ENCODE peak calls at places on chromosomes 4 and X, in five cellular contexts. One of them, this sample, is unnamed.
A peak's percentile ranks its signal among the peaks of the same experiment; 100 is the strongest.

GRCh38 chrX:17377795-17378194 is 2.8 kb downstream of the NHS start:
- DNase-seq in HCT116: no peak
- DNase-seq in GM12878: no peak
- DNase-seq in HepG2: no peak
- DNase-seq in K562: no peak
- DNase-seq in this sample: no peak

GRCh38 chr4:110619401-110620247 is 3.3 kb downstream of the PITX2 start:
- DNase-seq in HCT116: no peak
- DNase-seq in GM12878: no peak
- DNase-seq in HepG2: no peak
- DNase-seq in K562: no peak
- DNase-seq in this sample: no peak

GRCh38 chr4:149897784-149898183 is 82.1 kb upstream of the IQCM start:
- DNase-seq in HCT116: peak; percentile 22
- DNase-seq in GM12878: no peak
- DNase-seq in HepG2: no peak
- DNase-seq in K562: no peak
- DNase-seq in this sample: no peak

GRCh38 chrX:8848921-8849320 is 47.7 kb upstream of the FAM9A start:
- DNase-seq in HCT116: no peak
- DNase-seq in GM12878: no peak
- DNase-seq in HepG2: no peak
- DNase-seq in K562: no peak
- DNase-seq in this sample: no peak

GRCh38 chrX:55480390-55481062 is 9.1 kb downstream of the USP51 start:
- DNase-seq in HCT116: no peak
- DNase-seq in GM12878: no peak
- DNase-seq in HepG2: no peak
- DNase-seq in K562: peak; percentile 19
- DNase-seq in this sample: no peak

GRCh38 chrX:12949927-12950656 is 24.8 kb upstream of the TMSB4X start:
- DNase-seq in HCT116: no peak
- DNase-seq in GM12878: peak; percentile 99
- DNase-seq in HepG2: no peak
- DNase-seq in K562: peak; percentile 62
- DNase-seq in this sample: no peak

GRCh38 chr4:65865489-65865888 is 195.2 kb upstream of the EPHA5 start:
- DNase-seq in HCT116: no peak
- DNase-seq in GM12878: no peak
- DNase-seq in HepG2: peak; percentile 13
- DNase-seq in K562: no peak
- DNase-seq in this sample: peak; percentile 2

GRCh38 chr4:114180481-114180880 is 201.0 kb upstream of the ARSJ start:
- DNase-seq in HCT116: peak; percentile 47
- DNase-seq in GM12878: no peak
- DNase-seq in HepG2: peak; percentile 25
- DNase-seq in K562: no peak
- DNase-seq in this sample: no peak

GRCh38 chrX:37825225-37825842 is 22.0 kb downstream of the DYNLT3 start:
- DNase-seq in HCT116: peak; percentile 8
- DNase-seq in GM12878: no peak
- DNase-seq in HepG2: peak; percentile 8
- DNase-seq in K562: peak; percentile 19
- DNase-seq in this sample: peak; percentile 12

DNA sequence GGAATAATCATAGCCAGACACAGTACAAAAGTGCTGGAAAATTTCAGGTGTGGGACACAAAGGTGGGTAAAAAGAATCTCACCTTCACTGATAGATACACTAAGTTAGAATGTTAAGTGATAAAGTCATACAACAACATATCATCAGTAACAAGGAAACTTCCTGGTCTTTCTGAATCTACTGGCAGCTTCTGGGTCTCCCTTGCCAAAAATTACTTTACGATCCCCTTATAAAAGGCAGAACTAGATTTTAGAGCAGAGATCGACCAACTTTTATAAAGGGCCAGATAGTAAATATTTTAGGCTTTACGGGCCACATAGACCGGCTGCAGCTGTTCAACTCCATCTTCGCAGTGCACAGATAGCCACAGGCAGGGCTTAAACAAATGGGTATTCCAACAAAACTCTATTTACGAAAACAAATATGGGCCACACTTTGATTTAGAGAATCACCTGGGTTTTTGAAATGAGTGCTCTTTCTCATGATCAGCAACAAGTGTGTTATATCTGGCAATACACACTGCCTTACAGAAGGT is 159.9 kb downstream of the AASDH start:
- DNase-seq in HCT116: no peak
- DNase-seq in GM12878: no peak
- DNase-seq in HepG2: no peak
- DNase-seq in K562: no peak
- DNase-seq in this sample: no peak
- TF ChIP-seq CTCF in HCT116: no peak
- TF ChIP-seq CTCF in GM12878: no peak
- TF ChIP-seq CTCF in HepG2: no peak
- TF ChIP-seq CTCF in K562: no peak
- TF ChIP-seq CTCF in this sample: no peak

GRCh38 chr4:79395883-79396282 is 12.1 kb downstream of the GK2 start:
- DNase-seq in HCT116: no peak
- DNase-seq in GM12878: no peak
- DNase-seq in HepG2: no peak
- DNase-seq in K562: no peak
- DNase-seq in this sample: no peak

GRCh38 chr4:79396794-79397193 is 11.2 kb downstream of the GK2 start:
- DNase-seq in HCT116: no peak
- DNase-seq in GM12878: no peak
- DNase-seq in HepG2: no peak
- DNase-seq in K562: no peak
- DNase-seq in this sample: no peak

GRCh38 chr4:79390890-79391289 is 17.1 kb downstream of the GK2 start:
- DNase-seq in HCT116: no peak
- DNase-seq in GM12878: no peak
- DNase-seq in HepG2: no peak
- DNase-seq in K562: no peak
- DNase-seq in this sample: no peak
- TF ChIP-seq ZBTB33 in HCT116: no peak
- TF ChIP-seq ZBTB33 in GM12878: no peak
- TF ChIP-seq ZBTB33 in HepG2: no peak
- TF ChIP-seq ZBTB33 in K562: no peak
- TF ChIP-seq ZBTB33 in this sample: no peak

GRCh38 chr4:26624042-26624441 is 40.2 kb downstream of the TBC1D19 start:
- DNase-seq in HCT116: no peak
- DNase-seq in GM12878: no peak
- DNase-seq in HepG2: no peak
- DNase-seq in K562: no peak
- DNase-seq in this sample: no peak

GRCh38 chr4:26621366-26621765 is 37.5 kb downstream of the TBC1D19 start:
- DNase-seq in HCT116: no peak
- DNase-seq in GM12878: no peak
- DNase-seq in HepG2: no peak
- DNase-seq in K562: no peak
- DNase-seq in this sample: no peak

GRCh38 chr4:26622913-26623312 is 39.0 kb downstream of the TBC1D19 start:
- DNase-seq in HCT116: no peak
- DNase-seq in GM12878: no peak
- DNase-seq in HepG2: no peak
- DNase-seq in K562: no peak
- DNase-seq in this sample: no peak

DNA sequence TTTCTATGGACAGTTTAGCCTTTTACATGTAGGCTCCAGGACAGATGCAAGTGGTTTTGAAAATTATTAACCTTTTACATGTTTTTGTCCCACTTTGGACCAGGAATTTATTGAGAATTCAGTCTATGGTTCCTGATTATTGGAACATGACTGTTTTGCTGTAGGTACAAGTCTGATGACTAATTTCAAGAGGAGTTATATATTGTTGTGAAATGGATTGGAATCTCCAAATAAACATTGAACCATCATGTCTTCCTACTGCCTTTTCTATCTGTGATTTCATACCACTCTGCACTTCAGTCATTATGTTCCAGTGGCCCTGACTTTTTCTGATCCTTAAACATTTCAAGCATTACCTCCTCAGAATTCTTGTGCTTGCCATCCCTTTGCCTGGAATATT is 35.9 kb downstream of the TBC1D19 start:
- DNase-seq in HCT116: no peak
- DNase-seq in GM12878: no peak
- DNase-seq in HepG2: no peak
- DNase-seq in K562: no peak
- DNase-seq in this sample: no peak
- H3K4me2 ChIP-seq in HCT116: no peak overlapping the region
- H3K4me2 ChIP-seq in GM12878: no peak overlapping the region
- H3K4me2 ChIP-seq in HepG2: no peak overlapping the region
- H3K4me2 ChIP-seq in K562: no peak overlapping the region
- H3K4me2 ChIP-seq in this sample: no peak overlapping the region

GRCh38 chr4:79576480-79576803 is 168.4 kb upstream of the GK2 start:
- DNase-seq in HCT116: no peak
- DNase-seq in GM12878: no peak
- DNase-seq in HepG2: peak; percentile 21
- DNase-seq in K562: peak; percentile 11
- DNase-seq in this sample: peak; percentile 48
- TF ChIP-seq CTCF in HCT116: peak; percentile 44
- TF ChIP-seq CTCF in GM12878: peak; percentile 37
- TF ChIP-seq CTCF in HepG2: peak; percentile 61
- TF ChIP-seq CTCF in K562: peak; percentile 72
- TF ChIP-seq CTCF in this sample: peak; percentile 63

GRCh38 chr4:55853484-55854046 is at the start of gene EXOC1:
- DNase-seq in HCT116: peak; percentile 93
- DNase-seq in GM12878: peak; percentile 82
- DNase-seq in HepG2: peak; percentile 95
- DNase-seq in K562: peak; percentile 93
- DNase-seq in this sample: peak; percentile 92

GRCh38 chr4:55857586-55857985 is 4.1 kb downstream of the EXOC1 start:
- DNase-seq in HCT116: no peak
- DNase-seq in GM12878: no peak
- DNase-seq in HepG2: no peak
- DNase-seq in K562: no peak
- DNase-seq in this sample: no peak

GRCh38 chr4:55849724-55850123 is 3.7 kb upstream of the EXOC1 start:
- DNase-seq in HCT116: no peak
- DNase-seq in GM12878: no peak
- DNase-seq in HepG2: no peak
- DNase-seq in K562: no peak
- DNase-seq in this sample: no peak

GRCh38 chr4:55851885-55852284 is 1.6 kb upstream of the EXOC1 start:
- DNase-seq in HCT116: no peak
- DNase-seq in GM12878: no peak
- DNase-seq in HepG2: peak; percentile 70
- DNase-seq in K562: no peak
- DNase-seq in this sample: no peak

DNA sequence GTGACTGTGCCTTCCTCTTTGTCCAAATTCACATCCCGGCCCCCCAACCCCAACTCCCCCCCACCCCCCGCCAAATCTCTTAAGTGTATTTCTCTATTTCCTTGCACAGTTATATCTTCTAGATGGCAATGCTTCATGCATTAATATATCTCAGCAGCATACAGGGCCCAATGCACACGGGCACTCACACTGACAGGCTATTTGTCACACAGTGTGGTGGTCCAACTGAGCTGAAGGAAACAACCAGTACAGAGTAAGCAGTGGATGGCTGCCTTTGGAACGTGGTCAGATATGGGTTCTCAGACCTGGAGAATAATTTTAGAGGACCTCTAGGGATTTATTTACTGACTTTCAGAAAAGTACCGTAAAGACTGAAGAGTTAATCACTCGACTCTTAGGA is 684 bp downstream of the EXOC1 start:
- DNase-seq in HCT116: no peak
- DNase-seq in GM12878: no peak
- DNase-seq in HepG2: no peak
- DNase-seq in K562: peak; percentile 7
- DNase-seq in this sample: peak; percentile 14
- TF ChIP-seq ZBTB33 in HCT116: no peak
- TF ChIP-seq ZBTB33 in GM12878: no peak
- TF ChIP-seq ZBTB33 in HepG2: no peak
- TF ChIP-seq ZBTB33 in K562: no peak
- TF ChIP-seq ZBTB33 in this sample: no peak